ENCODE peak calls at places on chromosome 3, in nine cellular contexts. I is glutamatergic neuron, A is iris pigment epithelial cell, W is neural progenitor cell, M is psoas muscle, L is endothelial cell, S is HFFc6, X is caudate nucleus, F is foreskin melanocyte. N is an unnamed sample.
A peak's percentile ranks its signal among the peaks of the same experiment; 100 is the strongest.

GRCh38 chr3:11553436-11554235 is 90.1 kb downstream of the VGLL4 start:
- DNase-seq in I (no peak), A (peak; percentile 78), W (no peak), M (no peak), L (no peak), S (no peak), X (no peak), F (no peak), N (no peak)

GRCh38 chr3:148036331-148036881 is 627.2 kb downstream of the ZIC1 start:
- DNase-seq in I (no peak), A (peak; percentile 68), W (no peak), M (no peak), L (no peak), S (no peak), X (no peak), F (no peak), N (no peak)

GRCh38 chr3:183272792-183273191 is 19.7 kb downstream of the B3GNT5 start:
- DNase-seq in I (no peak), A (no peak), W (no peak), M (no peak), L (no peak), S (no peak), X (no peak), F (no peak), N (no peak)

GRCh38 chr3:62184559-62184958 is 188.8 kb downstream of the FEZF2 start:
- DNase-seq in I (no peak), A (peak; percentile 43), W (no peak), M (peak; percentile 28), L (no peak), S (no peak), X (no peak), F (no peak), N (peak; percentile 29)

GRCh38 chr3:188082040-188082439 is 71.9 kb upstream of the LPP start:
- DNase-seq in I (no peak), A (peak; percentile 78), W (no peak), M (no peak), L (no peak), S (peak; percentile 36), X (no peak), F (no peak), N (no peak)

GRCh38 chr3:117628896-117629295 is 919.3 kb downstream of the TUSC7 start:
- DNase-seq in I (no peak), A (peak; percentile 81), W (no peak), M (no peak), L (no peak), S (peak; percentile 76), X (no peak), F (peak; percentile 47), N (peak; percentile 53)

GRCh38 chr3:165451671-165452070 is 255.5 kb upstream of the SLITRK3 start:
- DNase-seq in I (no peak), A (no peak), W (no peak), M (no peak), L (no peak), S (no peak), X (no peak), F (no peak), N (no peak)

GRCh38 chr3:121796970-121797369 is 37.9 kb downstream of the IQCB1 start:
- DNase-seq in I (no peak), A (peak; percentile 28), W (no peak), M (no peak), L (no peak), S (no peak), X (no peak), F (no peak), N (no peak)

GRCh38 chr3:111749171-111750170 is 109.6 kb upstream of the PHLDB2 start:
- DNase-seq in I (no peak), A (no peak), W (no peak), M (no peak), L (no peak), S (no peak), X (no peak), F (peak; percentile 85), N (no peak)

GRCh38 chr3:116561529-116561928 is 116.2 kb upstream of the LSAMP start:
- DNase-seq in I (no peak), A (no peak), W (no peak), M (no peak), L (no peak), S (no peak), X (no peak), F (no peak), N (no peak)

GRCh38 chr3:12399226-12399625 is 85.1 kb upstream of the TSEN2 start:
- DNase-seq in I (no peak), A (no peak), W (no peak), M (no peak), L (no peak), S (no peak), X (no peak), F (no peak), N (no peak)

GRCh38 chr3:15161113-15161512 is 44.9 kb upstream of the CAPN7 start:
- DNase-seq in I (no peak), A (peak; percentile 12), W (no peak), M (no peak), L (no peak), S (no peak), X (no peak), F (no peak), N (no peak)

GRCh38 chr3:49882182-49882581 is 12.5 kb upstream of the CAMKV start:
- DNase-seq in I (no peak), A (peak; percentile 11), W (no peak), M (no peak), L (no peak), S (no peak), X (no peak), F (no peak), N (no peak)

GRCh38 chr3:45199837-45200648 is 26.0 kb downstream of the TMEM158 start:
- DNase-seq in I (no peak), A (peak; percentile 88), W (no peak), M (no peak), L (no peak), S (peak; percentile 76), X (no peak), F (peak; percentile 74), N (peak; percentile 99)

GRCh38 chr3:114083112-114083511 is 26.6 kb downstream of the QTRT2 start:
- DNase-seq in I (no peak), A (no peak), W (no peak), M (no peak), L (no peak), S (no peak), X (no peak), F (no peak), N (no peak)

GRCh38 chr3:148149556-148149955 is 548.1 kb upstream of the AGTR1 start:
- DNase-seq in I (no peak), A (no peak), W (peak; percentile 68), M (no peak), L (no peak), S (no peak), X (no peak), F (no peak), N (no peak)

GRCh38 chr3:117665311-117665710 is 955.7 kb downstream of the TUSC7 start:
- DNase-seq in I (no peak), A (no peak), W (no peak), M (no peak), L (no peak), S (no peak), X (no peak), F (no peak), N (peak; percentile 30)

GRCh38 chr3:171916888-171917287 is 73.7 kb downstream of the TMEM212 start:
- DNase-seq in I (no peak), A (no peak), W (no peak), M (no peak), L (no peak), S (no peak), X (no peak), F (no peak), N (no peak)

GRCh38 chr3:168034152-168034928 is 61.4 kb downstream of the GOLIM4 start:
- DNase-seq in I (no peak), A (peak; percentile 78), W (no peak), M (no peak), L (no peak), S (peak; percentile 76), X (no peak), F (no peak), N (peak; percentile 13)

GRCh38 chr3:58630081-58630709 is 36.4 kb downstream of the FAM3D start:
- DNase-seq in I (peak; percentile 79), A (peak; percentile 59), W (peak; percentile 86), M (no peak), L (peak; percentile 84), S (peak; percentile 39), X (no peak), F (peak; percentile 25), N (peak; percentile 58)

GRCh38 chr3:194381460-194381875 is 11.9 kb upstream of the LRRC15 start:
- DNase-seq in I (no peak), A (no peak), W (no peak), M (no peak), L (no peak), S (no peak), X (no peak), F (no peak), N (peak; percentile 20)

GRCh38 chr3:53166781-53167291 is 5.8 kb downstream of the PRKCD start:
- DNase-seq in I (no peak), A (peak; percentile 77), W (no peak), M (peak; percentile 71), L (peak; percentile 55), S (peak; percentile 63), X (no peak), F (peak; percentile 84), N (no peak)

GRCh38 chr3:159765025-159765859 is 223.4 kb upstream of the IL12A start:
- DNase-seq in I (peak; percentile 65), A (peak; percentile 98), W (peak; percentile 76), M (peak; percentile 84), L (peak; percentile 47), S (peak; percentile 100), X (no peak), F (peak; percentile 91), N (peak; percentile 98)

GRCh38 chr3:139353920-139354556 is 10.2 kb downstream of the MRPS22 start:
- DNase-seq in I (peak; percentile 49), A (peak; percentile 74), W (peak; percentile 64), M (no peak), L (peak; percentile 53), S (peak; percentile 79), X (no peak), F (peak; percentile 23), N (peak; percentile 66)